ENCODE peak calls at places on chromosomes 6 and 20, in ten cellular contexts. M is NCI-H345; X is uterus; Y is right lobe of liver; V is NCI-H226; G is T1000; I is COR-L47; H is T-cell; S is stimulated activated CD4-positive, alpha-beta T cell treated with anti-CD3 and anti-CD28 coated beads, Interleukin-12 subunit alpha, Interleukin-12 subunit beta, amount 100 ng/mL, for 24 hours; K is choroid plexus epithelial cell. C is an unnamed sample.

GRCh38 chr6:52724406-52725121 is 38.7 kb downstream of the GSTA2 start:
- DNase-seq in M (peak), X (peak), Y (peak), V (peak), G (peak), I (peak), H (peak), S (peak), K (peak), C (peak)

GRCh38 chr6:20605061-20605460 is 70.8 kb downstream of the CDKAL1 start:
- DNase-seq in M (no peak), X (no peak), Y (no peak), V (no peak), G (no peak), I (no peak), H (no peak), S (no peak), K (no peak), C (no peak)

GRCh38 chr6:170174771-170175643 is 115.9 kb downstream of the DLL1 start:
- DNase-seq in M (no peak), X (no peak), Y (peak), V (no peak), G (no peak), I (no peak), H (no peak), S (no peak), K (no peak), C (no peak)

GRCh38 chr6:48881551-48881950 is 581.5 kb downstream of the MMUT start:
- DNase-seq in M (no peak), X (no peak), Y (no peak), V (no peak), G (no peak), I (no peak), H (no peak), S (no peak), K (peak), C (no peak)

GRCh38 chr6:147508073-147508870 is at the start of gene SAMD5:
- DNase-seq in M (peak), X (peak), Y (peak), V (peak), G (peak), I (no peak), H (no peak), S (no peak), K (peak), C (peak)

GRCh38 chr6:158061709-158062461 is 80.2 kb downstream of the SYNJ2 start:
- DNase-seq in M (no peak), X (no peak), Y (no peak), V (no peak), G (no peak), I (no peak), H (no peak), S (no peak), K (peak), C (no peak)

GRCh38 chr6:163036251-163036650 is 308.5 kb downstream of the PACRG start:
- DNase-seq in M (no peak), X (no peak), Y (no peak), V (no peak), G (no peak), I (no peak), H (no peak), S (no peak), K (no peak), C (peak)

GRCh38 chr20:17625246-17626051 is 55.6 kb downstream of the DSTN start:
- DNase-seq in M (no peak), X (peak), Y (peak), V (no peak), G (no peak), I (no peak), H (no peak), S (no peak), K (no peak), C (no peak)

GRCh38 chr6:168130683-168131371 is 51.8 kb upstream of the FRMD1 start:
- DNase-seq in M (no peak), X (no peak), Y (no peak), V (no peak), G (no peak), I (no peak), H (no peak), S (no peak), K (no peak), C (no peak)

GRCh38 chr20:57829805-57830514 is 120.1 kb upstream of the PMEPA1 start:
- DNase-seq in M (no peak), X (no peak), Y (no peak), V (no peak), G (no peak), I (no peak), H (no peak), S (no peak), K (no peak), C (no peak)

GRCh38 chr6:81938014-81938761 is 185.7 kb upstream of the TENT5A start:
- DNase-seq in M (no peak), X (no peak), Y (no peak), V (peak), G (peak), I (no peak), H (no peak), S (no peak), K (peak), C (no peak)

GRCh38 chr6:40774932-40775331 is 187.8 kb upstream of the LRFN2 start:
- DNase-seq in M (no peak), X (no peak), Y (no peak), V (no peak), G (no peak), I (no peak), H (no peak), S (no peak), K (peak), C (no peak)

GRCh38 chr6:157145656-157146285 is 177.5 kb downstream of the TMEM242 start:
- DNase-seq in M (no peak), X (no peak), Y (no peak), V (no peak), G (no peak), I (no peak), H (no peak), S (no peak), K (peak), C (no peak)